ENCODE peak calls at places on chromosomes 6 and 20, in seven cellular contexts. J, G, D, V, T, S and X are unnamed samples.

GRCh38 chr6:73389854-73390253 is 4.8 kb upstream of the DDX43 start:
- DNase-seq in D (no peak), G (no peak), V (no peak), S (no peak), J (no peak), T (no peak), X (no peak)

GRCh38 chr6:35363293-35363750 is 21.0 kb downstream of the PPARD start:
- DNase-seq in T (peak; percentile 88), D (peak; percentile 46), J (no peak), V (no peak), G (no peak), S (no peak), X (peak; percentile 74)

GRCh38 chr6:107823047-107823557 is 1.0 kb downstream of the SCML4 start:
- DNase-seq in V (no peak), S (no peak), J (peak; percentile 33), G (no peak), D (no peak), T (no peak), X (no peak)

GRCh38 chr20:37133952-37134351 is 38.2 kb upstream of the RBL1 start:
- DNase-seq in T (no peak), J (no peak), G (no peak), S (no peak), V (no peak), D (no peak), X (no peak)

GRCh38 chr20:57543754-57544153 is 17.2 kb upstream of the PCK1 start:
- DNase-seq in S (no peak), T (no peak), J (no peak), V (no peak), G (no peak), D (no peak), X (no peak)

GRCh38 chr6:128314190-128314589 is 206.2 kb downstream of the PTPRK start:
- DNase-seq in T (no peak), V (no peak), D (no peak), J (no peak), G (no peak), S (no peak), X (no peak)

GRCh38 chr6:97674802-97675201 is 391.8 kb upstream of the MMS22L start:
- DNase-seq in D (peak; percentile 3), V (no peak), J (no peak), T (no peak), S (no peak), G (peak; percentile 36), X (no peak)

GRCh38 chr20:20095114-20095872 is 43.0 kb downstream of the CFAP61 start:
- DNase-seq in T (no peak), D (no peak), G (no peak), S (no peak), J (no peak), V (no peak), X (no peak)

GRCh38 chr20:24633026-24633425 is 163.6 kb downstream of the SYNDIG1 start:
- DNase-seq in G (no peak), S (no peak), T (no peak), J (no peak), V (no peak), D (no peak), X (no peak)